ENCODE peak calls at places on chromosome 2, in nine cellular contexts. One of them, this sample, is unnamed.

GRCh38 chr2:10772201-10772867 is 40.3 kb downstream of the PDIA6 start:
- DNase-seq in NCI-H2029 treated with DMSO at 0.1 percent for 48 hours: no peak
- DNase-seq in foreskin keratinocyte: no peak
- DNase-seq in prostate gland: no peak
- DNase-seq in endothelial cell: no peak
- DNase-seq in HEK293T: no peak
- DNase-seq in CD8-positive, alpha-beta T cell: no peak
- DNase-seq in AG09309: no peak
- DNase-seq in sciatic nerve: no peak
- DNase-seq in this sample: no peak

GRCh38 chr2:203909192-203909945 is 27.2 kb upstream of the ICOS start:
- DNase-seq in NCI-H2029 treated with DMSO at 0.1 percent for 48 hours: no peak
- DNase-seq in foreskin keratinocyte: peak
- DNase-seq in prostate gland: no peak
- DNase-seq in endothelial cell: peak
- DNase-seq in HEK293T: peak
- DNase-seq in CD8-positive, alpha-beta T cell: no peak
- DNase-seq in AG09309: peak
- DNase-seq in sciatic nerve: no peak
- DNase-seq in this sample: peak

GRCh38 chr2:149158957-149159356 is 120.5 kb downstream of the LYPD6B start:
- DNase-seq in NCI-H2029 treated with DMSO at 0.1 percent for 48 hours: no peak
- DNase-seq in foreskin keratinocyte: no peak
- DNase-seq in prostate gland: no peak
- DNase-seq in endothelial cell: no peak
- DNase-seq in HEK293T: no peak
- DNase-seq in CD8-positive, alpha-beta T cell: no peak
- DNase-seq in AG09309: no peak
- DNase-seq in sciatic nerve: no peak
- DNase-seq in this sample: no peak

GRCh38 chr2:32357545-32358482 is 991 bp downstream of the BIRC6 start:
- DNase-seq in NCI-H2029 treated with DMSO at 0.1 percent for 48 hours: no peak
- DNase-seq in foreskin keratinocyte: peak
- DNase-seq in prostate gland: peak
- DNase-seq in endothelial cell: peak
- DNase-seq in HEK293T: peak
- DNase-seq in CD8-positive, alpha-beta T cell: peak
- DNase-seq in AG09309: no peak
- DNase-seq in sciatic nerve: peak
- DNase-seq in this sample: peak

GRCh38 chr2:133503323-133503722 is 64.9 kb downstream of the NCKAP5 start:
- DNase-seq in NCI-H2029 treated with DMSO at 0.1 percent for 48 hours: no peak
- DNase-seq in foreskin keratinocyte: no peak
- DNase-seq in prostate gland: no peak
- DNase-seq in endothelial cell: no peak
- DNase-seq in HEK293T: no peak
- DNase-seq in CD8-positive, alpha-beta T cell: no peak
- DNase-seq in AG09309: no peak
- DNase-seq in sciatic nerve: no peak
- DNase-seq in this sample: no peak

GRCh38 chr2:227460079-227460485 is 11.9 kb upstream of the AGFG1 start:
- DNase-seq in NCI-H2029 treated with DMSO at 0.1 percent for 48 hours: no peak
- DNase-seq in foreskin keratinocyte: peak
- DNase-seq in prostate gland: no peak
- DNase-seq in endothelial cell: no peak
- DNase-seq in HEK293T: no peak
- DNase-seq in CD8-positive, alpha-beta T cell: peak
- DNase-seq in AG09309: peak
- DNase-seq in sciatic nerve: no peak
- DNase-seq in this sample: no peak

GRCh38 chr2:7857904-7858303 is 824.0 kb upstream of the ID2 start:
- DNase-seq in NCI-H2029 treated with DMSO at 0.1 percent for 48 hours: no peak
- DNase-seq in foreskin keratinocyte: peak
- DNase-seq in prostate gland: no peak
- DNase-seq in endothelial cell: no peak
- DNase-seq in HEK293T: no peak
- DNase-seq in CD8-positive, alpha-beta T cell: no peak
- DNase-seq in AG09309: peak
- DNase-seq in sciatic nerve: no peak
- DNase-seq in this sample: no peak

GRCh38 chr2:17661460-17661859 is 92.2 kb downstream of the SMC6 start:
- DNase-seq in NCI-H2029 treated with DMSO at 0.1 percent for 48 hours: no peak
- DNase-seq in foreskin keratinocyte: peak
- DNase-seq in prostate gland: no peak
- DNase-seq in endothelial cell: no peak
- DNase-seq in HEK293T: no peak
- DNase-seq in CD8-positive, alpha-beta T cell: no peak
- DNase-seq in AG09309: no peak
- DNase-seq in sciatic nerve: no peak
- DNase-seq in this sample: no peak

GRCh38 chr2:216508229-216508628 is 9.6 kb downstream of the RPL37A start:
- DNase-seq in NCI-H2029 treated with DMSO at 0.1 percent for 48 hours: no peak
- DNase-seq in foreskin keratinocyte: no peak
- DNase-seq in prostate gland: no peak
- DNase-seq in endothelial cell: no peak
- DNase-seq in HEK293T: no peak
- DNase-seq in CD8-positive, alpha-beta T cell: no peak
- DNase-seq in AG09309: no peak
- DNase-seq in sciatic nerve: no peak
- DNase-seq in this sample: no peak

GRCh38 chr2:160687629-160688028 is 194.0 kb upstream of the RBMS1 start:
- DNase-seq in NCI-H2029 treated with DMSO at 0.1 percent for 48 hours: peak
- DNase-seq in foreskin keratinocyte: no peak
- DNase-seq in prostate gland: no peak
- DNase-seq in endothelial cell: no peak
- DNase-seq in HEK293T: no peak
- DNase-seq in CD8-positive, alpha-beta T cell: no peak
- DNase-seq in AG09309: no peak
- DNase-seq in sciatic nerve: no peak
- DNase-seq in this sample: no peak

GRCh38 chr2:240988146-240988545 is 10.3 kb upstream of the SNED1 start:
- DNase-seq in NCI-H2029 treated with DMSO at 0.1 percent for 48 hours: no peak
- DNase-seq in foreskin keratinocyte: peak
- DNase-seq in prostate gland: no peak
- DNase-seq in endothelial cell: no peak
- DNase-seq in HEK293T: no peak
- DNase-seq in CD8-positive, alpha-beta T cell: peak
- DNase-seq in AG09309: no peak
- DNase-seq in sciatic nerve: peak
- DNase-seq in this sample: no peak